ENCODE peak calls at places on chromosomes 2 and 18, in five cellular contexts. S is Panc1, X is epithelial cell of esophagus, R is pancreas, T is heart right ventricle. E is an unnamed sample.

GRCh38 chr2:201621293-201621999 is 21.9 kb downstream of the TMEM237 start:
- DNase-seq in R (no peak), X (no peak), S (no peak), T (no peak), E (no peak)

GRCh38 chr2:197538412-197538811 is 22.5 kb downstream of the MOB4 start:
- DNase-seq in X (no peak), S (no peak), T (no peak), R (no peak), E (no peak)

GRCh38 chr2:181250691-181251090 is 206.5 kb upstream of the ITGA4 start:
- DNase-seq in S (no peak), X (peak; percentile 50), T (no peak), R (no peak), E (no peak)

GRCh38 chr2:208000701-208001395 is 24.5 kb downstream of the PLEKHM3 start:
- DNase-seq in R (no peak), X (peak; percentile 92), T (no peak), S (no peak), E (no peak)

GRCh38 chr2:45134726-45135125 is 125.5 kb upstream of the SIX2 start:
- DNase-seq in T (no peak), S (no peak), R (no peak), X (peak; percentile 51), E (no peak)

GRCh38 chr2:172889287-172889686 is 153.6 kb downstream of the RAPGEF4 start:
- DNase-seq in S (no peak), R (no peak), X (no peak), T (no peak), E (no peak)

GRCh38 chr2:236239276-236240065 is 24.7 kb downstream of the ASB18 start:
- DNase-seq in S (no peak), R (no peak), T (no peak), X (no peak), E (no peak)

GRCh38 chr2:59896499-59896898 is 657.0 kb downstream of the BCL11A start:
- DNase-seq in R (no peak), T (no peak), S (no peak), X (peak; percentile 60), E (no peak)

GRCh38 chr2:217166241-217166640 is 306.4 kb upstream of the TNP1 start:
- DNase-seq in S (peak; percentile 1), R (no peak), T (peak; percentile 41), X (peak; percentile 51), E (peak; percentile 37)

GRCh38 chr2:201969241-201969937 is 64.3 kb upstream of the FZD7 start:
- DNase-seq in R (no peak), S (no peak), T (no peak), X (no peak), E (no peak)

GRCh38 chr2:26682155-26682554 is 10.4 kb upstream of the KCNK3 start:
- DNase-seq in R (no peak), T (no peak), S (no peak), X (no peak), E (no peak)

GRCh38 chr2:11589316-11589940 is 55.6 kb downstream of the GREB1 start:
- DNase-seq in R (no peak), T (no peak), S (no peak), X (no peak), E (no peak)

GRCh38 chr2:178796079-178796677 is 11.0 kb downstream of the TTN start:
- DNase-seq in T (no peak), X (peak; percentile 63), R (no peak), S (peak; percentile 45), E (peak; percentile 10)

GRCh38 chr2:233929352-233929843 is 12.2 kb downstream of the TRPM8 start:
- DNase-seq in T (no peak), X (peak; percentile 10), R (no peak), S (no peak), E (no peak)

GRCh38 chr18:2180586-2180985 is 390.7 kb downstream of the METTL4 start:
- DNase-seq in S (no peak), T (no peak), R (no peak), X (peak; percentile 79), E (no peak)

GRCh38 chr2:232839680-232840079 is 30.4 kb upstream of the SNORC start:
- DNase-seq in T (peak; percentile 58), X (no peak), S (no peak), R (peak; percentile 45), E (no peak)

GRCh38 chr2:16162491-16163040 is 222.2 kb downstream of the MYCN start:
- DNase-seq in R (no peak), X (no peak), S (no peak), T (no peak), E (no peak)

GRCh38 chr2:104388296-104388695 is 465.6 kb upstream of the POU3F3 start:
- DNase-seq in T (no peak), X (no peak), R (no peak), S (no peak), E (no peak)

GRCh38 chr2:175454953-175455389 is 273.5 kb upstream of the ATP5MC3 start:
- DNase-seq in T (no peak), S (no peak), X (no peak), R (no peak), E (no peak)

GRCh38 chr2:32009479-32010256 is 1.1 kb downstream of the MEMO1 start:
- DNase-seq in X (peak; percentile 29), R (peak; percentile 45), S (no peak), T (peak; percentile 32), E (no peak)

GRCh38 chr2:29360016-29360784 is 245.0 kb downstream of the CLIP4 start:
- DNase-seq in S (no peak), R (no peak), T (no peak), X (no peak), E (no peak)

GRCh38 chr2:69309336-69310048 is 77.5 kb downstream of the GFPT1 start:
- DNase-seq in S (no peak), R (no peak), T (peak; percentile 61), X (peak; percentile 39), E (no peak)

GRCh38 chr2:239412914-239413603 is 12.2 kb upstream of the HDAC4 start:
- DNase-seq in S (no peak), T (no peak), X (no peak), R (no peak), E (no peak)

GRCh38 chr2:8677646-8678592 is 3.9 kb upstream of the ID2 start:
- DNase-seq in T (peak; percentile 55), X (peak; percentile 14), S (no peak), R (peak; percentile 55), E (no peak)

GRCh38 chr2:112814278-112814677 is 22.3 kb downstream of the IL1B start:
- DNase-seq in X (peak; percentile 96), T (no peak), S (no peak), R (no peak), E (no peak)

GRCh38 chr2:47048801-47049480 is 106.2 kb downstream of the STPG4 start:
- DNase-seq in R (no peak), T (no peak), S (no peak), X (no peak), E (no peak)

GRCh38 chr2:118723394-118723793 is 124.1 kb downstream of the EN1 start:
- DNase-seq in X (no peak), R (no peak), T (no peak), S (no peak), E (no peak)

GRCh38 chr2:27952070-27952469 is 61.5 kb downstream of the BABAM2 start:
- DNase-seq in X (no peak), T (no peak), R (no peak), S (no peak), E (no peak)

GRCh38 chr2:27954771-27955384 is 64.3 kb downstream of the BABAM2 start:
- DNase-seq in X (peak; percentile 91), R (peak; percentile 31), S (peak; percentile 97), T (peak; percentile 51), E (peak; percentile 81)

GRCh38 chr2:27953077-27953476 is 62.5 kb downstream of the BABAM2 start:
- DNase-seq in X (no peak), R (no peak), S (no peak), T (no peak), E (no peak)

GRCh38 chr2:27955762-27956161 is 65.2 kb downstream of the BABAM2 start:
- DNase-seq in R (no peak), S (no peak), T (no peak), X (peak; percentile 46), E (no peak)

DNA sequence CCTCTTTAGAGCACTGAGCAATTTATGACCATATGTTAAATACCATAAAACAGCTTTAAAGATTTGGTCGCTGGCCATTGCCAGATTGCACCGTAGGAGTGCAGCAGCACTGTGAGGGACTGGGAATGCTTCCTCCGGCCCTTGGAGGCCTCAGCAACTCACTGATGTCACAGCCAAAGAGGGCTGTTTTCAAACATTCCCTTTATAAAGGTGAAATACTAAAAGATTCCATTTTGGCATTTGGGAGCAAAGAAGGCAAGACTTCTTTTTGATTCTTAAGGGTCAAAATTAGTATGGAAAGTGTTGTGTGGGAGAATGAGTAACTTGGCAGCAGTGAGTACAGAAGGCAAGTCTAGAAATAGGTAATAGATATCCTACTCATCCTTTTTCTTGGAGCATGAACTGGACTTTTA is 63.7 kb downstream of the BABAM2 start:
- DNase-seq in T (no peak), S (peak; percentile 73), R (no peak), X (no peak), E (no peak)
- TF ChIP-seq CTCF in T (no peak), S (no peak), R (no peak), X (no peak), E (no peak)

DNA sequence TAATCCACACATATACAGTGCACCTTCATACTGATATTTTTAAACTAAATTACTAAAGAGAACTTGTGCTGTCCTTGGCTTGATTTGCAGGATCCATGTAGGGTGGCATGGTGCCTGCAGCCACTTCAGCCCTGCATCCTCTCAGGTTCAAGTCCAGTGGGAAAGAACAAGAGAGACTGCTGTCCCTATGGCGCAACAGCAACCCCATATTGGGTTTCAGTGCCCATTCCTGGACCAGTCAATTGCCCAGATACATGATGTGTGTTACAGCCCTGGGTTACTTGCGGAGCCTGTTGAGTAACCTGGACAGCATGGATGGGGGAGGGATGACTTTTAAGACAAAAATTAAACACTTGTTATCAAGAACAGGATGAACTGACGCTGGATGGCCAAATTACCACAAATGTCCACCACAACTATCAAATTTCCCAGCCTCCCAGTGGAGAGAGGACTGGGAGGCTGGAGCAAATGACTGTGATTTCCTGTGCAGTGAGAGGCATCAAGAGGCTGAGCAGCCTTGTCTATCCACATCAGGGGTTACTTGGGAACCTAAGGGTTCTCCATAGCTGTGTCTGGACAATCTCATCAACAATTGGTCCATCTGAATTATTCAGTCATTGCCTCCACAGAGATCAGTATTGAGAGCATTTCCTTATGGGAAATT is 162.0 kb downstream of the CAPN13 start:
- DNase-seq in X (no peak), T (no peak), R (no peak), S (no peak), E (no peak)
- H3K4me3 ChIP-seq in X (no peak overlapping the region), T (no peak overlapping the region), R (no peak overlapping the region), S (no peak overlapping the region), E (no peak overlapping the region)

DNA sequence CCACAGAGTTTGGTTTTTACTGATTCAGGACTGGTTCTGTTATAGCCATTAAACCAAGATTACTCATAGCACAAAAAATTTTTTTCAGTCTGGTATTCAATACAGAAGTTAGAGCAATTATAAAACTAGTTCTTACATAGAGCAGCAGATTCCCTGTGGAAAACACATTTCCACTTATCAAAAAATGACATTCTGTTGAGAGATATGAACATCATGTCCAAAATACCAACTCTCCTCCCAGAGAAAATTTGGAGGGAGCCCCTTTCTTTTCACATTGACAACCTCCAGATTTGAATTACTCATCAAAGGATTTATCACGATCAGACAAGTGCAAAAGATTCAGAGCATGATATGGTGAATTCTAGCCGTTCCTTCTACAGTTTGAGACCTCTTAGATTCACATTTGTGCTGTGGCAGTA is 126.8 kb upstream of the SERPINE2 start:
- DNase-seq in R (no peak), T (no peak), X (no peak), S (no peak), E (no peak)
- TF ChIP-seq CTCF in R (no peak), T (no peak), X (no peak), S (no peak), E (no peak)

DNA sequence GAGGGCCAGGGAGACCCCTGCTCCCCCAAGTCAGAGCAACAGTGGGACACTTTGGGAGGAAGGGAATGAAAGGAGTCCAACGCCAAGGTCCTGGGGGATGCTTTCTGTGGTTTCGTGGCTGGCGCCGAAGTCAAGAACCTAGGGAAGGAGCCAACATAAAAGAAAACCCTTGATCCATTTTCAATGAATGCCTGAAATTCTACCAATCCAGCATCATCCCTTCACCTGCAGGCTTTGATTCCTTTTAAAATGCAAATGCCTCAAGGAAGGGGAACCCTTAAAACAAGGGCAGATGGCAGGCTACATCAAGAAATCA is 123.4 kb upstream of the SLC1A4 start:
- DNase-seq in R (no peak), S (no peak), T (no peak), X (no peak), E (no peak)
- H3K4me3 ChIP-seq in R (no peak overlapping the region), S (no peak overlapping the region), T (peak overlapping the region; percentile 93), X (peak overlapping the region; percentile 24), E (peak overlapping the region; percentile 31)